ENCODE peak calls at places on chromosomes 16 and 17, in seven cellular contexts. K, J, V, T, H, P and I are unnamed samples.
A peak's percentile ranks its signal among the peaks of the same experiment; 100 is the strongest.

GRCh38 chr17:61414141-61414935 is 14.7 kb downstream of the TBX2 start:
- DNase-seq in K (peak; percentile 33), T (peak; percentile 49), H (peak; percentile 48), P (no peak), J (peak; percentile 52), V (no peak), I (peak; percentile 29)

GRCh38 chr16:72050769-72051464 is 3.4 kb upstream of the HP start:
- DNase-seq in T (no peak), P (no peak), J (no peak), K (no peak), H (peak; percentile 46), V (no peak), I (no peak)

GRCh38 chr17:38461683-38462082 is 33.4 kb downstream of the ARHGAP23 start:
- DNase-seq in P (no peak), T (no peak), H (no peak), K (no peak), V (no peak), J (no peak), I (no peak)

GRCh38 chr17:62720126-62720850 is 87.8 kb downstream of the MARCHF10 start:
- DNase-seq in V (no peak), J (no peak), K (no peak), H (no peak), P (no peak), T (no peak), I (no peak)

GRCh38 chr16:67177743-67178699 is 5.7 kb downstream of the MATCAP1 start:
- DNase-seq in K (peak; percentile 60), P (peak; percentile 53), T (peak; percentile 78), V (peak; percentile 27), J (peak; percentile 74), H (peak; percentile 70), I (peak; percentile 86)

GRCh38 chr16:84410361-84411138 is 42.2 kb downstream of the ATP2C2 start:
- DNase-seq in J (no peak), V (no peak), T (no peak), H (no peak), P (no peak), K (no peak), I (no peak)

GRCh38 chr17:64448665-64449512 is at the start of gene MILR1:
- DNase-seq in J (no peak), P (no peak), V (no peak), K (peak; percentile 51), H (peak; percentile 97), T (peak; percentile 38), I (peak; percentile 33)

GRCh38 chr16:84604477-84605013 is 13.3 kb downstream of the COTL1 start:
- DNase-seq in K (no peak), V (no peak), H (no peak), P (no peak), T (no peak), J (no peak), I (no peak)

GRCh38 chr17:7912927-7913524 is 3.1 kb downstream of the RNF227 start:
- DNase-seq in V (peak; percentile 23), H (peak; percentile 85), P (no peak), K (peak; percentile 37), T (no peak), J (no peak), I (peak; percentile 49)

GRCh38 chr17:72111374-72111773 is 9.4 kb upstream of the SOX9 start:
- DNase-seq in P (no peak), H (no peak), K (no peak), V (no peak), T (no peak), J (no peak), I (peak; percentile 43)

GRCh38 chr16:75244225-75244792 is 7.1 kb downstream of the BCAR1 start:
- DNase-seq in J (no peak), P (no peak), V (no peak), T (peak; percentile 49), H (peak; percentile 83), K (no peak), I (no peak)

GRCh38 chr16:75241412-75241811 is 10.0 kb downstream of the BCAR1 start:
- DNase-seq in V (no peak), H (no peak), T (no peak), P (no peak), K (peak; percentile 28), J (no peak), I (no peak)

GRCh38 chr16:75243667-75244224 is 7.7 kb downstream of the BCAR1 start:
- DNase-seq in J (no peak), K (no peak), V (no peak), P (no peak), T (no peak), H (no peak), I (no peak)

GRCh38 chr16:75239463-75240122 is 11.8 kb downstream of the BCAR1 start:
- DNase-seq in H (no peak), V (no peak), K (peak; percentile 25), J (no peak), T (no peak), P (no peak), I (no peak)

DNA sequence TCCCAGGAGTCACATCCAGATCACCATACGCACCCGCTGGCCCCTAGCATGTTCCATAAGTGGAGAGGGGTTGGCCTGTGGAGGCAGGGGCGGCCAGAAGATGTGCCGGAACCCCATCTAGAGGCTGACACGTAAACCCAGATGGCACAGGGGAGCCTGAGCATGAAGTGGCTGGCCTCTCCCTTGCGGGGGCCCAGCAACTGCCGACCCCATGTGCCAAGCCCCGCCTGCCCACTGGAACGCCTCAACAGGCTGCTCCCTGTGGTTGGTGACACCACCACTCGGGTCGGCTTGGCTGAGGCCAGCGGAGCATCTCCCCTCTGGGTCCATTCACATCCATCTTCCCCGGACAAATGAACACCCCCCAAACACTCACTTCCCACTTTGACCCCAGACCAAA is 9.5 kb downstream of the BCAR1 start:
- DNase-seq in T (no peak), H (no peak), K (no peak), V (no peak), P (no peak), J (no peak), I (no peak)
- H3K27ac ChIP-seq in T (no peak overlapping the region), H (peak overlapping the region; percentile 7), K (no peak overlapping the region), V (peak overlapping the region; percentile 97), P (no peak overlapping the region), J (no peak overlapping the region), I (no peak overlapping the region)

GRCh38 chr16:74025-74424 is 1.6 kb upstream of the RHBDF1 start:
- DNase-seq in V (no peak), H (no peak), P (no peak), T (no peak), K (no peak), J (no peak), I (no peak)
- H3K27ac ChIP-seq in V (no peak overlapping the region), H (no peak overlapping the region), P (no peak overlapping the region), T (no peak overlapping the region), K (peak overlapping the region; percentile 97), J (peak overlapping the region; percentile 95), I (peak overlapping the region; percentile 36)

DNA sequence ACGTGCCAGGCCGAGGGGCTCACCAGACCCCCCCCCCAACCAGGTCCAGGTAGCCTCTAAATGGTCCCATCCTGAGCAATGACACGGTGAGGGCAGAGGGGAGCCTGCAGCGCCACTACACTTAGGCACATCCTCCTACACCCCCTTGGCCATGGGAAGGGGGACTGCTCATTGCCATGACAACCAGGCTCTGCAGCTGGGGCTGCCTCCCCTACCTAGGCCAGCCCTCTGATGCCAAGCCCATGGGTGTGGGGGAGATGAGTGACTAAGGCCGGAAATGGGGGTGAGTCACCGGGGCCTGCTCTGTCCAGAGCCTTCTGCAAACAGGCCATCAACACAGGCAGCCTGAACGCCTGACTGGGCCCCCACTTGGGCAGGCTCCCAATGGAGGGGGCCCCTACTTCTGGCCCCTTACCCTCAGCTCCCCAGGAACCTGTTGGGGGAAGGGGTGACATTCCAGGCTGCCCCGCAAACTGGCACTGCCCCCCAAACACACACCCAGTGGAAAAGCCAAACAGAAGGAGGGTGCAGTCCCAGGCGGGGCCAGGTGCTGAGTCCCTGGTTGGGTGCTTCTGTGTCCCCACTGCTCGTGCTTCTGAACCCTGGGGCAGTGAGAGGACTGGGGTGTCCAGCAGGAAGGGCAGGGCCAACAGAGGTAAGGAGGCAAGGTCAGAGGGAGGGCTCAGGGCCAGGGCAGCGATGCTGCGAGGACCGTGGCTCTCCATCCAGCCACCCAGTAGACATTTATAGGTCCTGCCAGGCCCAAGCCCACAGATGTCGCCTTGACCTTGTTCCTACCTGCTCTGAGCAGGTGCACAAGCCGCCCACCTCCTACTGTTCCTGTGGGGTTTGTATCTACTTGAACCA is 8.2 kb downstream of the PLCD3 start:
- DNase-seq in J (no peak), H (peak; percentile 89), V (no peak), K (peak; percentile 81), T (peak; percentile 90), P (no peak), I (peak; percentile 84)
- H3K27ac ChIP-seq in J (peak overlapping the region; percentile 77), H (no peak overlapping the region), V (no peak overlapping the region), K (peak overlapping the region; percentile 47), T (peak overlapping the region; percentile 24), P (no peak overlapping the region), I (peak overlapping the region; percentile 85)

DNA sequence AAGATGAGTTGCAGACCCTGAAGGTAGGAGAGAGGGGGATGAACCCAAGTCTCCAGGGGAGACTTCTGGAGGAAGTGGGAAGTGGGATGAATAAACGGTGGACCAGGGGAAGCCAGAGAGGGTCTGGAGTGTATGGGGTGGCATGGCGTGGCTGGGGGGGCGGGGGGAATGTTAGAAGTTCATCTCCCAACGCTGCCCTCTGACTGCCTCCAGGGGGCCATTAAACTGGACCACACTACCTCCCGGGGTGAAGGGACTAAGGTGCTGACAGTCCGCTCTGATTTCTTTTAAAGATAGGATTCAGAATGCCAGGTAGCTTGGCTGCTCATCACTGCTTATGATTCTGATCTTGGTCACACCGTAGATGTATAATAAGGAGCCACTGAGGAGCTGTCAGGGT is 21.2 kb downstream of the ST3GAL2 start:
- DNase-seq in T (no peak), V (no peak), H (no peak), J (no peak), P (no peak), K (no peak), I (no peak)
- H3K27ac ChIP-seq in T (no peak overlapping the region), V (no peak overlapping the region), H (peak overlapping the region; percentile 77), J (no peak overlapping the region), P (no peak overlapping the region), K (no peak overlapping the region), I (no peak overlapping the region)

DNA sequence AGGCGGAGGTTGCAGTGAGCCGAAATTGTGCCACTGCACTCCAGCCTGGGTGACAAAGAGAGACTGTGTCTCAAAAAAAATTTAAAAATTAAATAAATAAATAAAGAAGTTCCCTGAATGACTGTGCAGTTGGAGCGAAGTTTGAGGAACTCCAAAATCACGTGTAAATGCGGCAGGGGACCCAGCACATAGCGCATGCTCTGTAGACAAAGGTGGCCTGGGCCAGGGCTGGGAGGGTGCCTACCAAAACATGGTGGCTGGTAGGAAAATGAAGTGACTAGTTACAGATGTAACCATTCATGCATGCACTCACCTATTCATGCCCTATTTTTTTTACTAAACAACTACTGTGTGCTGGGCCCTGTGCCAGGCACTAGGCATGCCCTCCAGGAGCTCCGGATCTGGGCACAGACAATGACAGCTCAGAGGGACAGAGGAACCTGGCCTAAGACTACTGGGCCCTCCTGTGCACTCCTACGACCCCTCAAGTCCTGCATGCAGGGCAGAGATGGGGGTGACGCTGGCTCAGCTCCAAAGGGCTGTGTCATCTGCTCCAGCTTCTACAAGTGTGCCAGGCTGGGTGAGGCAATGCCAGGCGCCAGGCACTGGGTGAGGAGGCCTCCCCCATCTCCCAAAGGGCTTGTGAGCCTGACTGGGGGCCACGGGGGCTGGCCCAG is 65.3 kb downstream of the RMI2 start:
- DNase-seq in H (no peak), K (no peak), V (no peak), T (no peak), P (no peak), J (no peak), I (no peak)
- H3K27ac ChIP-seq in H (no peak overlapping the region), K (no peak overlapping the region), V (no peak overlapping the region), T (no peak overlapping the region), P (no peak overlapping the region), J (no peak overlapping the region), I (no peak overlapping the region)